ENCODE peak calls at places on chromosomes 1 and 21, in five cellular contexts. L, B, Z, X and U are unnamed samples.

GRCh38 chr21:34952701-34953100 is 96.4 kb downstream of the RUNX1 start:
- DNase-seq in L (no peak), Z (peak), B (no peak), X (no peak), U (no peak)

GRCh38 chr1:116495534-116495933 is 75.3 kb downstream of the CD58 start:
- DNase-seq in X (no peak), Z (no peak), L (no peak), B (no peak), U (peak)

GRCh38 chr1:16621300-16621658 is 7.9 kb upstream of the NBPF1 start:
- DNase-seq in X (no peak), L (no peak), Z (no peak), B (no peak), U (no peak)

GRCh38 chr1:160548960-160549664 is 26.1 kb upstream of the SLAMF6 start:
- DNase-seq in Z (no peak), B (no peak), L (no peak), X (no peak), U (no peak)

GRCh38 chr21:37655601-37656300 is 260.5 kb downstream of the KCNJ6 start:
- DNase-seq in Z (no peak), B (no peak), X (no peak), L (no peak), U (no peak)

GRCh38 chr1:18651727-18652126 is 21.1 kb downstream of the PAX7 start:
- DNase-seq in Z (no peak), B (no peak), L (no peak), X (no peak), U (no peak)

GRCh38 chr1:9714257-9714718 is 62.8 kb downstream of the PIK3CD start:
- DNase-seq in Z (peak), B (no peak), L (no peak), X (peak), U (no peak)

GRCh38 chr1:245166471-245166885 is 11.7 kb downstream of the KIF26B start:
- DNase-seq in Z (no peak), L (no peak), X (no peak), B (no peak), U (peak)

GRCh38 chr1:160954158-160955104 is at the start of gene ITLN2:
- DNase-seq in B (peak), Z (peak), X (peak), L (no peak), U (peak)

GRCh38 chr1:65509912-65510680 is 89.6 kb downstream of the LEPR start:
- DNase-seq in L (no peak), B (no peak), X (no peak), Z (no peak), U (peak)

GRCh38 chr1:152035406-152036315 is 1.1 kb downstream of the S100A11 start:
- DNase-seq in B (no peak), L (no peak), Z (peak), X (no peak), U (peak)

GRCh38 chr1:177561436-177561835 is 390.7 kb downstream of the BRINP2 start:
- DNase-seq in L (no peak), B (no peak), Z (no peak), X (no peak), U (no peak)

GRCh38 chr1:6082430-6082971 is 36.8 kb downstream of the KCNAB2 start:
- DNase-seq in Z (no peak), X (no peak), L (no peak), B (no peak), U (no peak)

GRCh38 chr1:32172621-32173245 is 6.7 kb upstream of the TXLNA start:
- DNase-seq in X (no peak), B (no peak), Z (no peak), L (no peak), U (peak)

GRCh38 chr1:167563579-167564246 is 10.2 kb upstream of the CREG1 start:
- DNase-seq in L (no peak), B (no peak), Z (no peak), X (no peak), U (peak)

GRCh38 chr1:243233908-243234307 is 21.2 kb downstream of the CEP170 start:
- DNase-seq in X (no peak), L (no peak), B (no peak), Z (no peak), U (peak)

GRCh38 chr1:175554586-175554985 is 188.8 kb downstream of the TNR start:
- DNase-seq in X (no peak), Z (no peak), B (no peak), L (no peak), U (no peak)

GRCh38 chr1:220235462-220235861 is 36.8 kb downstream of the RAB3GAP2 start:
- DNase-seq in X (no peak), L (no peak), Z (no peak), B (no peak), U (no peak)

GRCh38 chr1:109719337-109719837 is 7.3 kb downstream of the GSTM5 start:
- DNase-seq in L (no peak), B (no peak), Z (no peak), X (no peak), U (peak)

GRCh38 chr1:89723863-89724262 is 90.9 kb downstream of the LRRC8C start:
- DNase-seq in Z (no peak), L (no peak), X (no peak), B (no peak), U (peak)

GRCh38 chr21:21996891-21997290 is 998.7 kb downstream of the NCAM2 start:
- DNase-seq in Z (no peak), L (no peak), B (no peak), X (no peak), U (no peak)

GRCh38 chr1:168271636-168272035 is 9.0 kb upstream of the TBX19 start:
- DNase-seq in X (no peak), B (no peak), L (no peak), Z (no peak), U (no peak)

GRCh38 chr1:4573521-4573920 is 80.9 kb upstream of the AJAP1 start:
- DNase-seq in L (no peak), B (no peak), Z (no peak), X (no peak), U (no peak)

GRCh38 chr1:101996830-101997485 is at the start of gene OLFM3:
- DNase-seq in L (no peak), B (peak), X (no peak), Z (no peak), U (peak)

GRCh38 chr1:43668956-43669355 is 19.0 kb downstream of the KDM4A start:
- DNase-seq in X (no peak), Z (no peak), B (no peak), L (no peak), U (peak)

GRCh38 chr1:166814611-166815010 is 24.7 kb upstream of the POGK start:
- DNase-seq in B (no peak), L (no peak), Z (no peak), X (no peak), U (peak)

GRCh38 chr1:230321341-230321740 is 104.8 kb downstream of the PGBD5 start:
- DNase-seq in L (no peak), B (no peak), Z (no peak), X (no peak), U (no peak)

GRCh38 chr1:25563330-25564215 is 20.2 kb downstream of the LDLRAP1 start:
- DNase-seq in X (no peak), B (no peak), Z (no peak), L (no peak), U (peak)

GRCh38 chr1:46673749-46674182 is 2.1 kb downstream of the TEX38 start:
- DNase-seq in X (peak), B (no peak), L (no peak), Z (peak), U (peak)

GRCh38 chr1:3548156-3548893 is 63.0 kb downstream of the MEGF6 start:
- DNase-seq in L (no peak), B (no peak), X (no peak), Z (no peak), U (peak)

GRCh38 chr1:154304664-154305337 is 16.1 kb upstream of the AQP10 start:
- DNase-seq in B (no peak), L (no peak), X (peak), Z (no peak), U (peak)

GRCh38 chr1:53583021-53583902 is 124.1 kb downstream of the DMRTB1 start:
- DNase-seq in B (no peak), L (no peak), X (no peak), Z (no peak), U (peak)

GRCh38 chr1:63082754-63083153 is 239.6 kb upstream of the FOXD3 start:
- DNase-seq in L (no peak), B (no peak), Z (no peak), X (no peak), U (no peak)

GRCh38 chr1:27346991-27347627 is 5.3 kb downstream of the SYTL1 start:
- DNase-seq in Z (peak), B (no peak), X (no peak), L (no peak), U (peak)

GRCh38 chr1:198072177-198072576 is 84.6 kb upstream of the NEK7 start:
- DNase-seq in L (no peak), Z (peak), B (no peak), X (no peak), U (no peak)

GRCh38 chr1:10730985-10731384 is 65.5 kb downstream of the CASZ1 start:
- DNase-seq in X (no peak), L (no peak), Z (peak), B (no peak), U (peak)